ENCODE peak calls at places on chromosomes 7 and 10, in seven cellular contexts. R is cardiac muscle cell; B is left lung; W is AG20443; I is fibroblast of lung; C is GM06990; Q is activated CD8-positive, alpha-beta memory T cell treated with anti-CD3 and anti-CD28 coated beads for 1 hour. G is an unnamed sample.

GRCh38 chr7:47950714-47951113 is 2.4 kb upstream of the PKD1L1 start:
- DNase-seq in R (peak; percentile 17), B (no peak), W (no peak), I (no peak), C (no peak), Q (no peak), G (no peak)

GRCh38 chr7:132514430-132514829 is 61.8 kb downstream of the PLXNA4 start:
- DNase-seq in R (no peak), B (no peak), W (no peak), I (no peak), C (no peak), Q (no peak), G (no peak)

GRCh38 chr7:95472521-95473160 is 13.1 kb upstream of the ASB4 start:
- DNase-seq in R (peak; percentile 62), B (no peak), W (peak; percentile 37), I (peak; percentile 24), C (no peak), Q (no peak), G (no peak)

GRCh38 chr7:94655562-94655883 is 410 bp downstream of the SGCE start:
- DNase-seq in R (peak; percentile 29), B (no peak), W (peak; percentile 29), I (no peak), C (no peak), Q (no peak), G (no peak)

GRCh38 chr7:42314696-42315095 is 77.7 kb upstream of the GLI3 start:
- DNase-seq in R (no peak), B (no peak), W (peak; percentile 10), I (no peak), C (no peak), Q (no peak), G (no peak)

GRCh38 chr10:98642281-98642680 is 195.5 kb upstream of the HPS1 start:
- DNase-seq in R (no peak), B (no peak), W (peak; percentile 24), I (no peak), C (no peak), Q (no peak), G (no peak)

GRCh38 chr10:110061687-110062086 is 53.9 kb downstream of the ADD3 start:
- DNase-seq in R (no peak), B (no peak), W (no peak), I (no peak), C (no peak), Q (no peak), G (no peak)

GRCh38 chr7:49623943-49624342 is 149.5 kb upstream of the VWC2 start:
- DNase-seq in R (no peak), B (no peak), W (no peak), I (no peak), C (no peak), Q (no peak), G (no peak)

GRCh38 chr10:125727436-125727835 is 7.9 kb downstream of the EDRF1 start:
- DNase-seq in R (no peak), B (no peak), W (no peak), I (no peak), C (no peak), Q (no peak), G (no peak)

GRCh38 chr10:128945398-128945797 is 521.6 kb upstream of the MGMT start:
- DNase-seq in R (no peak), B (no peak), W (no peak), I (no peak), C (no peak), Q (no peak), G (no peak)

GRCh38 chr7:155717010-155717744 is 72.7 kb downstream of the RBM33 start:
- DNase-seq in R (no peak), B (no peak), W (no peak), I (no peak), C (no peak), Q (no peak), G (no peak)

GRCh38 chr7:154640266-154640865 is 362.6 kb downstream of the PAXIP1 start:
- DNase-seq in R (no peak), B (no peak), W (no peak), I (no peak), C (no peak), Q (no peak), G (no peak)

G was measured in T-helper 9 cell.